ENCODE peak calls at places on chromosome 11, in nine cellular contexts. I is effector memory CD4-positive, alpha-beta T cell; S is kidney; Z is OCI-LY7; C is tibial artery; W is cardiac muscle cell; X is vagina; G is iPS DF 6.9; O is prostate gland. Q is an unnamed sample. For H3K9me3 and H3K4me1, the result is how much of the 10 kb centered on the place peaks cover.

GRCh38 chr11:79019981-79020380 is 420.8 kb downstream of the TENM4 start:
- DNase-seq in I (no peak), S (no peak), Z (no peak), C (no peak), W (no peak), X (no peak), G (no peak), O (no peak), Q (no peak)

GRCh38 chr11:74909363-74909762 is 39.5 kb downstream of the XRRA1 start:
- DNase-seq in I (no peak), S (no peak), Z (no peak), C (no peak), W (no peak), X (no peak), G (no peak), O (no peak), Q (no peak)

GRCh38 chr11:8831861-8832260 is 79.1 kb upstream of the AKIP1 start:
- DNase-seq in I (no peak), S (no peak), Z (no peak), C (no peak), W (no peak), X (no peak), G (no peak), O (no peak), Q (no peak)

GRCh38 chr11:129248618-129249017 is 56.5 kb upstream of the ARHGAP32 start:
- DNase-seq in I (no peak), S (no peak), Z (no peak), C (no peak), W (peak), X (no peak), G (no peak), O (no peak), Q (no peak)

GRCh38 chr11:109808569-109808968 is 284.6 kb upstream of the ZC3H12C start:
- DNase-seq in I (no peak), S (no peak), Z (no peak), C (no peak), W (peak), X (no peak), G (no peak), O (no peak), Q (no peak)

GRCh38 chr11:2443881-2444300 is 423 bp downstream of the TRPM5 start:
- DNase-seq in I (no peak), S (peak), Z (no peak), C (no peak), W (no peak), X (no peak), G (no peak), O (no peak), Q (peak)

GRCh38 chr11:72439455-72439854 is 5.1 kb upstream of the CLPB start:
- DNase-seq in I (no peak), S (no peak), Z (no peak), C (no peak), W (peak), X (no peak), G (no peak), O (no peak), Q (no peak)

GRCh38 chr11:72061739-72062396 is 18.5 kb downstream of the NUMA1 start:
- DNase-seq in I (no peak), S (no peak), Z (peak), C (no peak), W (no peak), X (no peak), G (no peak), O (no peak), Q (no peak)

GRCh38 chr11:2796508-2797180 is 88.9 kb downstream of the CDKN1C start:
- DNase-seq in I (no peak), S (peak), Z (no peak), C (peak), W (no peak), X (no peak), G (no peak), O (no peak), Q (peak)

GRCh38 chr11:104541706-104542105 is 356.6 kb downstream of the CASP12 start:
- DNase-seq in I (no peak), S (no peak), Z (no peak), C (no peak), W (no peak), X (no peak), G (no peak), O (no peak), Q (no peak)

GRCh38 chr11:35516361-35516760 is 9.1 kb downstream of the PAMR1 start:
- DNase-seq in I (no peak), S (no peak), Z (no peak), C (no peak), W (no peak), X (no peak), G (no peak), O (no peak), Q (no peak)

GRCh38 chr11:57306156-57306876 is 18.4 kb downstream of the TNKS1BP1 start:
- DNase-seq in I (no peak), S (no peak), Z (no peak), C (no peak), W (peak), X (no peak), G (no peak), O (no peak), Q (no peak)

GRCh38 chr11:130423541-130424155 is 4.8 kb downstream of the ADAMTS8 start:
- DNase-seq in I (no peak), S (no peak), Z (no peak), C (no peak), W (no peak), X (no peak), G (no peak), O (no peak), Q (no peak)

GRCh38 chr11:14446701-14447169 is 52.9 kb downstream of the COPB1 start:
- DNase-seq in I (no peak), S (no peak), Z (no peak), C (no peak), W (peak), X (no peak), G (no peak), O (no peak), Q (no peak)

GRCh38 chr11:87351671-87352070 is 313.9 kb downstream of the TMEM135 start:
- DNase-seq in I (no peak), S (no peak), Z (peak), C (no peak), W (no peak), X (no peak), G (no peak), O (no peak), Q (no peak)

DNA sequence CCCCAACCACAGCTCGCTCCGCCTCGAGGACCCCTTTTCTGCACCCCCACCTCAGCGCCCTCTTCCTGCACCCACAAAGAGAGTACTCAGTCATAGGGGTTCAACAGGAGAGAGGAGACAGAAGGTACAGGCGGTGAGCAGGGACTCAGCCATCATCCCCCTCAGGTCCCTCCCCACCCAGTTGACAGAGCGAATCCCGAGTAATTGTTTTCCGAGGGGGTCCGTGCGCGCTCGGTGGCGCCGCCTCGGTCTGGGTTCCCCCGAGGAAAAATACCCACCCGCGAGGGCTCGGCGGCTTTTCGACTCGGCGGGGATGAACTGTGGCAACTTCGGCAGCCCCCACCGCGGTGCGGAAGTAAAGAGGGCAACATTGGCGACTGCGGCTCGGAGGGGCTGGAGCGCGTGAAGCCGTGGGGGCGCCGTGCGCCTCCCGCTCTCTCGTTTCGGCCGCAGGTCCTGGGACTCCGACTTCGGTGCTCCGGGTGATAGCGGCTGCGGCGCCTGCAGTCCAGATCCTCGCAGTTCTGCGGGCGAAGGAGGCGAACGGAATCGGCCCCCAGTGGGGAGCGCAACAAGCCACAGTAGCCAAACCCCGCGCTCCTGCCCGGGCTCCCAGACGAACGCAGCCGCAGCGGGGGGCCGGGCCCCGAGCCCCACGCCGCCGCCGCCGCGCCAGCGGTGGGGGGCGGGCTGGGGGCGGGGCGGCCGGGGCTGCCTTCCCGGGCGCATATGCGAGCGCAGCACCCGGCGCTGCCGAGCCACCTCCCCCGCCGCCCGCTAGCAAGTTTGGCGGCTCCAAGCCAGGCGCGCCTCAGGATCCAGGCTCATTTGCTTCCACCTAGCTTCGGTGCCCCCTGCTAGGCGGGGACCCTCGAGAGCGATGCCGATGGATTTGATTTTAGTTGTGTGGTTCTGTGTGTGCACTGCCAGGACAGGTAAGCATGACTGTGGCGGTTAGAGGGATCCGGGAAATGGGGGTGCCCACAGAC is at the start of gene NELL1:
- DNase-seq in I (no peak), S (peak), Z (no peak), C (no peak), W (peak), X (no peak), G (no peak), O (no peak), Q (no peak)
- H3K4me3 ChIP-seq in I (no peak), S (peak), Z (no peak), C (no peak), W (peak), X (no peak), G (peak), O (peak), Q (no peak)

GRCh38 chr11:134581121-134581626 is 169.1 kb upstream of the B3GAT1 start:
- DNase-seq in I (no peak), S (no peak), Z (no peak), C (no peak), W (no peak), X (peak), G (no peak), O (no peak), Q (no peak)

GRCh38 chr11:134579709-134580634 is 167.9 kb upstream of the B3GAT1 start:
- DNase-seq in I (no peak), S (no peak), Z (no peak), C (no peak), W (no peak), X (peak), G (no peak), O (no peak), Q (peak)

GRCh38 chr11:134578807-134579708 is 167.0 kb upstream of the B3GAT1 start:
- DNase-seq in I (no peak), S (no peak), Z (no peak), C (no peak), W (no peak), X (peak), G (no peak), O (no peak), Q (no peak)

GRCh38 chr11:134581966-134582787 is 170.1 kb upstream of the B3GAT1 start:
- DNase-seq in I (no peak), S (no peak), Z (no peak), C (no peak), W (no peak), X (peak), G (no peak), O (no peak), Q (no peak)

DNA sequence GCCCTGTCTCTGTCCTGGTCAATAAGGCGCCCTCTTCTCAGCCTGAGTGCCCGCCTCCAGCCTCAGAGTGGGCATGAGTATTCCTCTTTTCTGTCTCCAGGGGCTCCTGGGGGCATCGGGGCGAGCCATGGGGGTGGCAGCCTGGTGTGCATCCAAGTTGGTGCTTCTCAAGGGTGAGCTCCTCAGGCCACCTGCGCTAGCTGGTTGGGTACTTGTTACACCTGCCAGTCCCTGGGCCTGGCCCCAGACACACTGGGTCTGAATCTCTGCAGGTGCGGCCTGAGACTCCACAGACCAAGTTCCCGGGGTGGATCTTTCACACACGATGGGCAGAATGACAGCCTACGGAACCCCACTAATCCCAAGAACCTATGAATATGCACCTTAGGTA is 168.6 kb upstream of the B3GAT1 start:
- DNase-seq in I (no peak), S (no peak), Z (no peak), C (no peak), W (no peak), X (no peak), G (no peak), O (no peak), Q (peak)
- H3K9me3 ChIP-seq in I (under half), S (under half), Z (under half), C (under half), W (under half), X (under half), G (under half), O (under half), Q (under half)

GRCh38 chr11:122195790-122196189 is 79.8 kb upstream of the BLID start:
- DNase-seq in I (no peak), S (no peak), Z (no peak), C (no peak), W (no peak), X (no peak), G (no peak), O (no peak), Q (no peak)
- H3K4me1 ChIP-seq in I (under half), S (under half), Z (under half), C (under half), W (under half), X (under half), G (under half), O (under half), Q (under half)

GRCh38 chr11:95611827-95612226 is 177.8 kb downstream of the FAM76B start:
- DNase-seq in I (no peak), S (no peak), Z (no peak), C (no peak), W (no peak), X (no peak), G (no peak), O (no peak), Q (no peak)
- H3K4me3 ChIP-seq in I (no peak), S (no peak), Z (no peak), C (no peak), W (no peak), X (no peak), G (no peak), O (no peak), Q (no peak)

DNA sequence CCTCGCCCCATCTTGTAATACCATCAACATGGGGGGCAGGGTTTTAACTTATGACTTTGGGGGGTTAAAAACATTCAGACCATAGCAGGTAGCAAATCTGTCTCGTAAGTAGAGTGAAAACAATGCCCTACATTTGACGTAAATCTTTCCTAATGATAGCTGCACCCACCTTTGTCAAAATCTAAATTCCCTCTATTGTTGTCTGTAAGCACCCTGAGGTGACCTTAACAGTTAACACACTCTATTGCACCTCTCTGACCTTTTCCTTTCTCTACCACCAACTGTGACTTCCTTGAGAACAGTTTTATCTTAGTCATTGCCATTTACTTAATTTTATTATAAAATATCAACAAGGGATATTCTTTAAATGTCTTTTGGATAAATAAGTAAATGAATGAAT is 1024.9 kb upstream of the CNTN5 start:
- DNase-seq in I (no peak), S (no peak), Z (no peak), C (no peak), W (no peak), X (no peak), G (no peak), O (no peak), Q (no peak)
- H3K9me3 ChIP-seq in I (under half), S (under half), Z (under half), C (under half), W (under half), X (under half), G (under half), O (under half), Q (under half)

DNA sequence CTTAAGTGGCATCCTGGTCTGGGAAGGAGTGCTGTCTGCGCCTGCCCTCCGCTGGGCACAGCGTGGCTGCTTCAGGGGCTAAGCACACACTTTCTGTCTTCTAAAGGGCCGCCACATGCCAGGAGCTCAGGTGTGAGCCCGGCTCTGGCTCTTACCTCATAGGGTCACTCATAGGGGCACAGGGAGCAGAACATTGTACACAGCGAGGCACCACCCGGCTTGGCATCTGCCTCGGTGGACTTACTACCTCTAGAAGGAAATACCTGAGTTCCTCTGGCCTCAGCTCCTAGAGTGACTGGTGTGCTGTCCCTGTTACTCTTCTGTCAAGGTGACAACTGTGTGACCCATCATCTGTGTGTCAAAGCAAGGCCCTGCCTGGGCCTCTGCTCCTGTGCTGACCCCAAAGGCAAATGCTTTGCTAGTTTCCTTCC is 13.4 kb downstream of the NEAT1 start:
- DNase-seq in I (no peak), S (peak), Z (no peak), C (no peak), W (peak), X (no peak), G (no peak), O (peak), Q (peak)
- H3K4me1 ChIP-seq in I (under half), S (under half), Z (half or more), C (half or more), W (under half), X (half or more), G (under half), O (under half), Q (half or more)

GRCh38 chr11:66568124-66568916 is at the start of gene CTSF:
- DNase-seq in I (peak), S (peak), Z (no peak), C (peak), W (peak), X (no peak), G (no peak), O (peak), Q (peak)

GRCh38 chr11:66569076-66569475 is 670 bp upstream of the CTSF start:
- DNase-seq in I (no peak), S (peak), Z (no peak), C (no peak), W (no peak), X (no peak), G (no peak), O (no peak), Q (no peak)

GRCh38 chr11:66570117-66570825 is 1.9 kb upstream of the CTSF start:
- DNase-seq in I (no peak), S (peak), Z (no peak), C (no peak), W (no peak), X (no peak), G (no peak), O (no peak), Q (no peak)

GRCh38 chr11:66566221-66566620 is 2.2 kb downstream of the CTSF start:
- DNase-seq in I (no peak), S (peak), Z (no peak), C (no peak), W (no peak), X (no peak), G (no peak), O (no peak), Q (no peak)

GRCh38 chr11:66567787-66568123 is 651 bp downstream of the CTSF start:
- DNase-seq in I (no peak), S (peak), Z (no peak), C (no peak), W (no peak), X (no peak), G (no peak), O (no peak), Q (no peak)
- H3K4me3 ChIP-seq in I (peak), S (peak), Z (no peak), C (peak), W (no peak), X (peak), G (no peak), O (peak), Q (no peak)

DNA sequence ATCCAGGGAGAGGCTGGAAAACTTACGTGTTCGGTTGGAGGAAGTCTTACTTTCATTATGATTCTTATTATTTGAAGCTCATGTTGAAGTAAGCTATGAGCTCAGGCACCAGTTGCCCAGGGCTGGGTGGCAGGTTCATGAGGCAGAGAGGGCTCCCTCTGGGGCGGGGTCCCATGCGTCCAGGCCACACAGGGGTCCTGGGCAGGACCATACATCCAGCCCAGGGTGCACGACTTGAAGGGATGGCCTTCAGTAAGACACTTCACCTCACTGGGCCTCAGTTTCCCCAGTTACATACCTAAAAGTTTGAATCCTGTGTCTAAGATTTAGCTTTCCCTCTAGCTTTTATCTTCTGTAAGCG is 107.3 kb upstream of the B3GAT1 start:
- DNase-seq in I (no peak), S (peak), Z (no peak), C (no peak), W (no peak), X (no peak), G (no peak), O (no peak), Q (no peak)
- H3K9me3 ChIP-seq in I (under half), S (under half), Z (under half), C (under half), W (under half), X (under half), G (under half), O (under half), Q (under half)

DNA sequence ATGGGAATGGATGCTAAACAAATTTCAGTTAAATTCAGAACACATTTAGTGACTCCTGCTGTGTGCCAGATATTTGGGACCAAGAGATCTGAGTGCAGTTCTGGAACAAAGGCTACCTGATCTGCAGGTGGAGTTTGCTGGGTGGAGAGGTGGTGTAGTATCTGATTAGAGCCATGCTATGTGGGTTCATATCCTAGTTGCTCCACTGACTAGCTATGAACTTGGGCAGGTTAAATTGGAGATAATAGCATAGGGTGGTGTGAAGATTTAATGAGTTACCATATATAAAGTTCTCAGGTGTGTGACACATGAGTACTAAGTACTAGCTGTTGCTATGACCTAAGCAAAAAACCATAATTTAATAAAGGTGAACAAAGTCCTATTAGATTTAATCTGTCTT is 2.0 kb downstream of the ENDOD1 start:
- DNase-seq in I (no peak), S (no peak), Z (no peak), C (no peak), W (no peak), X (no peak), G (no peak), O (no peak), Q (no peak)
- H3K4me1 ChIP-seq in I (under half), S (under half), Z (half or more), C (half or more), W (under half), X (half or more), G (under half), O (under half), Q (half or more)

Q was measured in thyroid gland.